ENCODE peak calls at places on chromosomes 4 and X, in four cellular contexts. I, E, U and A are unnamed samples.
A peak's percentile ranks its signal among the peaks of the same experiment; 100 is the strongest.

GRCh38 chrX:70084592-70084991 is 22.3 kb downstream of the OTUD6A start:
- DNase-seq in I (no peak), E (no peak), U (no peak), A (no peak)

GRCh38 chrX:40922307-40922706 is 162.9 kb upstream of the USP9X start:
- DNase-seq in I (no peak), E (no peak), U (no peak), A (no peak)

GRCh38 chr4:76897522-76898384 is at the start of gene SOWAHB:
- DNase-seq in I (no peak), E (no peak), U (peak; percentile 88), A (no peak)

GRCh38 chrX:108309144-108309543 is 129.1 kb downstream of the COL4A6 start:
- DNase-seq in I (no peak), E (no peak), U (no peak), A (no peak)

GRCh38 chr4:13542577-13543042 is 1.7 kb downstream of the NKX3-2 start:
- DNase-seq in I (no peak), E (no peak), U (no peak), A (no peak)

GRCh38 chrX:7788334-7788733 is 54.6 kb upstream of the VCX start:
- DNase-seq in I (no peak), E (no peak), U (no peak), A (no peak)

GRCh38 chr4:84530871-84531270 is 31.8 kb upstream of the NKX6-1 start:
- DNase-seq in I (no peak), E (no peak), U (no peak), A (no peak)

GRCh38 chr4:78669453-78669852 is 106.7 kb upstream of the BMP2K start:
- DNase-seq in I (no peak), E (no peak), U (no peak), A (no peak)

GRCh38 chr4:131459430-131460101 is 1689.5 kb upstream of the PCDH10 start:
- DNase-seq in I (no peak), E (no peak), U (no peak), A (no peak)

GRCh38 chr4:22241415-22241814 is 274.5 kb downstream of the ADGRA3 start:
- DNase-seq in I (no peak), E (no peak), U (no peak), A (no peak)

GRCh38 chr4:106201373-106201772 is 114.6 kb downstream of the TBCK start:
- DNase-seq in I (no peak), E (no peak), U (no peak), A (no peak)

GRCh38 chrX:110992611-110993010 is 103.4 kb upstream of the PAK3 start:
- DNase-seq in I (no peak), E (no peak), U (no peak), A (no peak)

GRCh38 chrX:132480581-132481203 is 8.1 kb downstream of the MBNL3 start:
- DNase-seq in I (peak; percentile 73), E (peak; percentile 70), U (peak; percentile 51), A (peak; percentile 21)

GRCh38 chr4:56187601-56188177 is 199.6 kb downstream of the AASDH start:
- DNase-seq in I (no peak), E (no peak), U (no peak), A (no peak)

GRCh38 chr4:150280081-150280950 is 202.1 kb downstream of the DCLK2 start:
- DNase-seq in I (peak; percentile 63), E (no peak), U (no peak), A (no peak)

GRCh38 chr4:155408796-155409195 is 32.0 kb upstream of the MAP9 start:
- DNase-seq in I (no peak), E (no peak), U (no peak), A (no peak)

GRCh38 chr4:8664031-8664805 is 71.7 kb downstream of the CPZ start:
- DNase-seq in I (no peak), E (no peak), U (no peak), A (no peak)

GRCh38 chrX:68942141-68942540 is 113.3 kb downstream of the EFNB1 start:
- DNase-seq in I (no peak), E (no peak), U (peak; percentile 15), A (no peak)

GRCh38 chrX:115892787-115893671 is 277.5 kb upstream of the AGTR2 start:
- DNase-seq in I (peak; percentile 35), E (no peak), U (peak; percentile 77), A (peak; percentile 55)

GRCh38 chrX:150569155-150569477 is 695 bp downstream of the MTM1 start:
- DNase-seq in I (no peak), E (no peak), U (no peak), A (no peak)

GRCh38 chrX:81489987-81490386 is 288.1 kb downstream of the SH3BGRL start:
- DNase-seq in I (no peak), E (no peak), U (no peak), A (peak; percentile 0)

GRCh38 chr4:141375855-141376254 is 155.2 kb downstream of the ZNF330 start:
- DNase-seq in I (peak; percentile 89), E (no peak), U (no peak), A (no peak)

GRCh38 chr4:73452953-73453700 is 17.1 kb downstream of the AFP start:
- DNase-seq in I (no peak), E (no peak), U (no peak), A (no peak)

GRCh38 chr4:879730-880079 is 52.4 kb downstream of the GAK start:
- DNase-seq in I (no peak), E (no peak), U (no peak), A (no peak)

GRCh38 chr4:125489952-125490690 is 175.4 kb downstream of the FAT4 start:
- DNase-seq in I (no peak), E (no peak), U (no peak), A (no peak)

GRCh38 chr4:65918217-65918616 is 247.9 kb upstream of the EPHA5 start:
- DNase-seq in I (no peak), E (no peak), U (no peak), A (no peak)

GRCh38 chr4:113607147-113607720 is 154.3 kb downstream of the CAMK2D start:
- DNase-seq in I (no peak), E (no peak), U (no peak), A (no peak)

GRCh38 chr4:8278421-8279287 is 9.1 kb downstream of the HTRA3 start:
- DNase-seq in I (peak; percentile 32), E (no peak), U (no peak), A (no peak)

GRCh38 chr4:73662709-73663546 is 42.7 kb upstream of the RASSF6 start:
- DNase-seq in I (peak; percentile 31), E (no peak), U (no peak), A (no peak)

GRCh38 chrX:134171661-134172587 is 65.1 kb upstream of the CCDC160 start:
- DNase-seq in I (no peak), E (peak; percentile 67), U (no peak), A (peak; percentile 13)

GRCh38 chrX:70022608-70023007 is 27.1 kb downstream of the AWAT2 start:
- DNase-seq in I (no peak), E (no peak), U (no peak), A (no peak)

GRCh38 chrX:20517565-20517964 is 250.9 kb upstream of the RPS6KA3 start:
- DNase-seq in I (peak; percentile 13), E (no peak), U (no peak), A (no peak)

GRCh38 chrX:11770320-11770719 is 12.3 kb downstream of the MSL3 start:
- DNase-seq in I (no peak), E (peak; percentile 71), U (no peak), A (no peak)

GRCh38 chr4:2763511-2763967 is 7.4 kb upstream of the TNIP2 start:
- DNase-seq in I (no peak), E (peak; percentile 48), U (no peak), A (no peak)

GRCh38 chrX:107154787-107155620 is 36.4 kb upstream of the RBM41 start:
- DNase-seq in I (no peak), E (no peak), U (no peak), A (no peak)

GRCh38 chrX:63713510-63713909 is 71.5 kb downstream of the ARHGEF9 start:
- DNase-seq in I (no peak), E (no peak), U (no peak), A (no peak)

GRCh38 chr4:96407651-96408342 is 567.9 kb downstream of the PDHA2 start:
- DNase-seq in I (no peak), E (no peak), U (no peak), A (no peak)

GRCh38 chr4:184824081-184824775 is 1.5 kb downstream of the ACSL1 start:
- DNase-seq in I (no peak), E (no peak), U (no peak), A (no peak)

GRCh38 chrX:134999469-134999868 is 8.7 kb downstream of the SMIM10 start:
- DNase-seq in I (no peak), E (no peak), U (no peak), A (no peak)

GRCh38 chr4:39255266-39255665 is 72.9 kb downstream of the WDR19 start:
- DNase-seq in I (peak; percentile 2), E (no peak), U (no peak), A (no peak)